ENCODE peak calls at places on chromosomes 4 and X, in nine cellular contexts. G, C, D, Y, A, E, U, X and H are unnamed samples.

GRCh38 chr4:153223418-153223792 is 19.2 kb downstream of the TRIM2 start:
- DNase-seq in A (no peak), X (no peak), Y (no peak), U (no peak), D (no peak), G (no peak), C (no peak), E (no peak), H (no peak)

GRCh38 chr4:22428441-22428840 is 87.4 kb downstream of the ADGRA3 start:
- DNase-seq in X (no peak), U (no peak), D (no peak), E (no peak), A (no peak), G (no peak), Y (no peak), C (no peak), H (no peak)

GRCh38 chr4:100289980-100290379 is 99.7 kb upstream of the DDIT4L start:
- DNase-seq in C (no peak), E (no peak), A (no peak), G (peak; percentile 60), D (no peak), Y (no peak), U (no peak), X (no peak), H (no peak)

GRCh38 chrX:51336584-51336983 is 4.0 kb downstream of the NUDT10 start:
- DNase-seq in C (peak; percentile 40), G (peak; percentile 18), A (peak; percentile 27), X (peak; percentile 47), Y (no peak), D (no peak), E (no peak), U (peak; percentile 30), H (no peak)

GRCh38 chr4:109657854-109658253 is 45.4 kb downstream of the CASP6 start:
- DNase-seq in E (no peak), X (no peak), D (no peak), Y (no peak), G (no peak), C (no peak), A (no peak), U (no peak), H (no peak)

GRCh38 chr4:156830356-156830755 is 141.2 kb downstream of the PDGFC start:
- DNase-seq in G (no peak), D (no peak), Y (no peak), U (no peak), E (no peak), C (peak; percentile 79), X (no peak), A (no peak), H (no peak)

GRCh38 chr4:184911310-184911709 is 85.5 kb upstream of the ACSL1 start:
- DNase-seq in U (no peak), C (peak; percentile 40), Y (no peak), A (no peak), D (peak; percentile 38), X (no peak), G (peak; percentile 11), E (no peak), H (peak; percentile 57)

GRCh38 chr4:8238515-8239053 is 31.0 kb upstream of the HTRA3 start:
- DNase-seq in G (no peak), U (peak; percentile 32), C (no peak), Y (no peak), D (no peak), X (peak; percentile 17), A (no peak), E (no peak), H (no peak)

GRCh38 chr4:149005191-149005590 is 563.0 kb upstream of the NR3C2 start:
- DNase-seq in G (no peak), A (no peak), U (no peak), C (no peak), Y (no peak), E (no peak), X (no peak), D (no peak), H (no peak)

GRCh38 chr4:146342600-146343192 is 128.4 kb downstream of the REELD1 start:
- DNase-seq in Y (no peak), E (no peak), A (peak; percentile 15), D (no peak), G (peak; percentile 70), C (peak; percentile 47), X (peak; percentile 38), U (peak; percentile 20), H (no peak)

GRCh38 chrX:11758400-11759171 is 549 bp downstream of the MSL3 start:
- DNase-seq in U (peak; percentile 85), G (peak; percentile 78), Y (peak; percentile 85), A (peak; percentile 85), E (peak; percentile 87), D (peak; percentile 87), X (peak; percentile 89), C (peak; percentile 73), H (peak; percentile 71)
- TF ChIP-seq POLR2A in U (peak; percentile 54), G (no peak), Y (no peak), A (peak; percentile 39), E (no peak), D (no peak), X (peak; percentile 54), C (no peak), H (no peak)

GRCh38 chr4:26829018-26829417 is 31.6 kb upstream of the STIM2 start:
- DNase-seq in Y (no peak), E (no peak), U (no peak), A (no peak), D (no peak), C (no peak), X (no peak), G (no peak), H (no peak)

GRCh38 chr4:26830016-26830415 is 30.6 kb upstream of the STIM2 start:
- DNase-seq in U (no peak), E (no peak), X (no peak), A (no peak), G (no peak), D (no peak), C (no peak), Y (no peak), H (no peak)

GRCh38 chr4:26823583-26823982 is 37.1 kb upstream of the STIM2 start:
- DNase-seq in D (no peak), A (no peak), X (no peak), U (no peak), Y (no peak), G (no peak), E (no peak), C (no peak), H (no peak)

GRCh38 chr4:26827798-26828197 is 32.8 kb upstream of the STIM2 start:
- DNase-seq in Y (no peak), E (no peak), X (no peak), D (no peak), C (no peak), A (no peak), U (no peak), G (no peak), H (no peak)

DNA sequence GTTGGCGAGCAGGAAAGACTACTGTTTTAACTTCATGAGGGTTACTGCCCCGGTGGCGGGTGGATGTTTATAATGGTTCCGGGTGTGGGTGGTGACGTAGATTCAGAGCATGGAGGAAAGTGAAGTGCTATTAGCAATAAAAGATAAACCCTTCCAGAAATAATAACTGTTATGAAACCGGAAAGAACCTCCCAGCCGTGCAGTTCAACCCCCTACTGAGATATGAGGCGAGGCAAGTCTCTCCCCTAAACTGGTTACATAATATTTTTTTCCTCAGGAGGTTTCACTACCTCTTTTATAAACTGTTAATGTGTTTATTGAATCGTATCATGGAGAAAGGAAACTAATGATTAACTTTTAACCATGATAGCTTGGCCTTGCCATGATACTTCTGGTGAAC is 33.9 kb upstream of the STIM2 start:
- DNase-seq in A (peak; percentile 40), U (no peak), Y (no peak), G (peak; percentile 30), X (peak; percentile 12), C (peak; percentile 59), D (peak; percentile 55), E (no peak), H (peak; percentile 35)
- TF ChIP-seq POLR2A in A (no peak), U (no peak), Y (no peak), G (no peak), X (no peak), C (no peak), D (no peak), E (no peak), H (no peak)

DNA sequence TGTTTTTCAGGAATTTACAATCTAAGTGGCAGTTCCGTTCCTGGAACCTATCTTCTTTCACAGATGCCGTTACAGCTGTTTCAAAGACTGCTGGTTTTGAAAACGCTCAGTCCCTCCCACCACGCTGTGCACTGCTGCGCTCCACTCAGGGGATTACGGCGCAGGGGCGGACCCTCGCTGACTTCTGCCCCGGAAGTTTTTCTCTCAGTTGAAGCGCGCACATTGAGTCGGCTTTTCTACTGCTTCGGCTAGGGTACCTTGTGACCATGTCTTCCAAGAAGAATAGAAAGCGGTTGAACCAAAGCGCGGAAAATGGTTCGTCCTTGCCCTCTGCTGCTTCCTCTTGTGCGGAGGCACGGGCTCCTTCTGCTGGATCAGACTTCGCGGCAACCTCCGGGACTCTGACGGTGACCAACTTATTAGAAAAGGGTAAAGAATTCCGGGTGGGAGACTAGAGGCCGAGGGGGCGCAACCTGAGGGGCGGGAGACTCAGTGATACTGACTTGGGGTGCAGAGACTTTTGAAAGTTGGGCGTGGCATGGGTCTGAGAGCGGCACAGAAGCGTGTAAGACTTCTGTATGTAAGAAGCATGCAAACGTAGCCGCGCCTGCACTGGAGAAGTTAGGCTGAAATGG is 597 bp upstream of the NUDT6 start:
- DNase-seq in G (peak; percentile 92), C (peak; percentile 82), U (peak; percentile 81), E (peak; percentile 90), X (peak; percentile 87), Y (peak; percentile 88), A (peak; percentile 86), D (peak; percentile 83), H (peak; percentile 96)
- TF ChIP-seq POLR2A in G (peak; percentile 41), C (no peak), U (peak; percentile 79), E (no peak), X (no peak), Y (no peak), A (peak; percentile 15), D (no peak), H (no peak)

GRCh38 chr4:76072760-76073159 is 1.7 kb upstream of the ART3 start:
- DNase-seq in Y (no peak), C (no peak), A (no peak), E (no peak), G (no peak), D (no peak), U (no peak), X (no peak), H (no peak)

GRCh38 chr4:76078033-76078613 is 3.6 kb downstream of the ART3 start:
- DNase-seq in D (no peak), C (no peak), E (no peak), G (no peak), U (no peak), X (no peak), A (no peak), Y (no peak), H (no peak)

GRCh38 chr4:76074995-76075600 is 589 bp downstream of the ART3 start:
- DNase-seq in U (no peak), Y (no peak), A (no peak), D (no peak), G (no peak), X (no peak), E (no peak), C (no peak), H (no peak)

GRCh38 chr4:76074468-76074867 is at the start of gene ART3:
- DNase-seq in C (peak; percentile 13), A (no peak), Y (peak; percentile 46), X (no peak), G (no peak), U (no peak), D (no peak), E (no peak), H (no peak)
- TF ChIP-seq POLR2A in C (no peak), A (no peak), Y (peak; percentile 40), X (no peak), G (no peak), U (no peak), D (no peak), E (no peak), H (no peak)

GRCh38 chr4:13617801-13618200 is 9.7 kb downstream of the BOD1L1 start:
- DNase-seq in D (no peak), C (no peak), U (no peak), X (no peak), E (no peak), A (no peak), Y (no peak), G (no peak), H (no peak)
- TF ChIP-seq POLR2A in D (no peak), C (no peak), U (no peak), X (no peak), E (no peak), A (no peak), Y (no peak), G (no peak), H (no peak)